ENCODE peak calls at places on chromosomes 12 and 14, in five cellular contexts. L is PC-3, B is fibroblast of lung, V is HEK293T, W is Right ventricle myocardium superior. H is an unnamed sample.

GRCh38 chr12:105013892-105014291 is 27.8 kb downstream of the NOPCHAP1 start:
- DNase-seq in L (no peak), B (peak), V (peak), W (no peak), H (no peak)

GRCh38 chr12:49367381-49368239 is at the start of gene SPATS2:
- DNase-seq in L (no peak), B (peak), V (no peak), W (peak), H (no peak)

GRCh38 chr14:89237923-89238529 is 179.0 kb downstream of the FOXN3 start:
- DNase-seq in L (peak), B (no peak), V (peak), W (no peak), H (no peak)

GRCh38 chr12:92628476-92628875 is 74.3 kb upstream of the PLEKHG7 start:
- DNase-seq in L (no peak), B (peak), V (no peak), W (no peak), H (no peak)

GRCh38 chr12:130203151-130203550 is 40.9 kb downstream of the FZD10 start:
- DNase-seq in L (no peak), B (no peak), V (no peak), W (no peak), H (no peak)

GRCh38 chr14:68394719-68395117 is 398.1 kb downstream of the ZFP36L1 start:
- DNase-seq in L (no peak), B (no peak), V (no peak), W (no peak), H (no peak)

GRCh38 chr12:459430-460258 is at the start of gene B4GALNT3:
- DNase-seq in L (peak), B (peak), V (peak), W (peak), H (peak)

GRCh38 chr12:6430124-6430989 is 14.4 kb upstream of the CD27 start:
- DNase-seq in L (peak), B (peak), V (no peak), W (peak), H (no peak)

GRCh38 chr12:133105620-133106019 is 24.5 kb downstream of the ZNF891 start:
- DNase-seq in L (no peak), B (no peak), V (no peak), W (no peak), H (no peak)

GRCh38 chr12:1502856-1503255 is 91.5 kb downstream of the FBXL14 start:
- DNase-seq in L (no peak), B (no peak), V (no peak), W (no peak), H (peak)

GRCh38 chr12:10247659-10248058 is 35.0 kb downstream of the GABARAPL1 start:
- DNase-seq in L (no peak), B (no peak), V (no peak), W (no peak), H (no peak)

GRCh38 chr14:85536835-85537195 is 6.9 kb downstream of the FLRT2 start:
- DNase-seq in L (no peak), B (no peak), V (no peak), W (no peak), H (no peak)

GRCh38 chr12:12333407-12333831 is 16.6 kb downstream of the MANSC1 start:
- DNase-seq in L (peak), B (peak), V (no peak), W (no peak), H (no peak)

GRCh38 chr12:113374823-113375428 is 16.5 kb downstream of the PLBD2 start:
- DNase-seq in L (no peak), B (no peak), V (no peak), W (no peak), H (no peak)

GRCh38 chr12:69653703-69654102 is 43.0 kb upstream of the LRRC10 start:
- DNase-seq in L (no peak), B (no peak), V (no peak), W (no peak), H (no peak)

GRCh38 chr12:16359512-16360491 is 12.4 kb downstream of the MGST1 start:
- DNase-seq in L (peak), B (peak), V (peak), W (peak), H (peak)

GRCh38 chr12:121190523-121191031 is 19.4 kb upstream of the P2RX4 start:
- DNase-seq in L (peak), B (peak), V (no peak), W (no peak), H (no peak)

GRCh38 chr12:69985656-69986055 is 160.6 kb downstream of the MYRFL start:
- DNase-seq in L (peak), B (no peak), V (peak), W (no peak), H (peak)

H was measured in D341Med.